ENCODE peak calls at places on chromosomes 7 and 10, in eight cellular contexts. A, C, Z, Q, W, P, S and F are unnamed samples.
A peak's percentile ranks its signal among the peaks of the same experiment; 100 is the strongest.

GRCh38 chr7:45689011-45689796 is 115.0 kb downstream of the ADCY1 start:
- DNase-seq in A (peak; percentile 89), C (no peak), Z (no peak), Q (no peak), W (no peak), P (no peak), S (peak; percentile 21), F (no peak)

GRCh38 chr7:22730921-22731654 is 4.1 kb downstream of the IL6 start:
- DNase-seq in A (peak; percentile 80), C (no peak), Z (peak; percentile 87), Q (peak; percentile 91), W (no peak), P (no peak), S (peak; percentile 87), F (peak; percentile 74)

GRCh38 chr7:94067506-94067905 is 63.4 kb upstream of the BET1 start:
- DNase-seq in A (no peak), C (no peak), Z (no peak), Q (no peak), W (no peak), P (no peak), S (no peak), F (no peak)

GRCh38 chr10:124616040-124616835 is 127.9 kb downstream of the FAM53B start:
- DNase-seq in A (no peak), C (no peak), Z (no peak), Q (no peak), W (no peak), P (no peak), S (no peak), F (no peak)

GRCh38 chr7:26507375-26508068 is 215.9 kb downstream of the SNX10 start:
- DNase-seq in A (no peak), C (no peak), Z (no peak), Q (no peak), W (no peak), P (no peak), S (no peak), F (no peak)

GRCh38 chr10:63204667-63205391 is 71.7 kb downstream of the NRBF2 start:
- DNase-seq in A (no peak), C (no peak), Z (no peak), Q (peak; percentile 21), W (no peak), P (no peak), S (no peak), F (no peak)

GRCh38 chr10:133388973-133389818 is 4.8 kb upstream of the MTG1 start:
- DNase-seq in A (no peak), C (peak; percentile 98), Z (no peak), Q (peak; percentile 89), W (no peak), P (peak; percentile 51), S (no peak), F (no peak)

GRCh38 chr7:6092953-6093354 is 61.8 kb downstream of the ANKRD61 start:
- DNase-seq in A (no peak), C (no peak), Z (no peak), Q (no peak), W (no peak), P (no peak), S (no peak), F (no peak)

GRCh38 chr10:117284726-117285494 is 44.0 kb downstream of the SLC18A2 start:
- DNase-seq in A (no peak), C (no peak), Z (no peak), Q (no peak), W (no peak), P (no peak), S (no peak), F (no peak)

GRCh38 chr10:43209651-43210141 is 57.2 kb downstream of the RASGEF1A start:
- DNase-seq in A (no peak), C (no peak), Z (no peak), Q (no peak), W (no peak), P (peak; percentile 27), S (no peak), F (no peak)

GRCh38 chr10:119652361-119652760 is 1.2 kb downstream of the BAG3 start:
- DNase-seq in A (peak; percentile 60), C (peak; percentile 46), Z (no peak), Q (peak; percentile 69), W (no peak), P (no peak), S (peak; percentile 65), F (no peak)

GRCh38 chr7:3042861-3043489 is 692 bp downstream of the CARD11 start:
- DNase-seq in A (no peak), C (peak; percentile 86), Z (peak; percentile 68), Q (peak; percentile 80), W (no peak), P (no peak), S (peak; percentile 39), F (no peak)

GRCh38 chr10:118308664-118309063 is 33.5 kb downstream of the FAM204A start:
- DNase-seq in A (no peak), C (no peak), Z (no peak), Q (no peak), W (no peak), P (no peak), S (no peak), F (no peak)

GRCh38 chr7:67462781-67463191 is 466.2 kb downstream of the TYW1 start:
- DNase-seq in A (peak; percentile 27), C (no peak), Z (no peak), Q (no peak), W (no peak), P (no peak), S (no peak), F (no peak)

GRCh38 chr7:1473864-1474512 is 14.7 kb upstream of the MICALL2 start:
- DNase-seq in A (peak; percentile 52), C (peak; percentile 88), Z (peak; percentile 95), Q (peak; percentile 88), W (peak; percentile 56), P (peak; percentile 95), S (peak; percentile 88), F (peak; percentile 62)

GRCh38 chr7:2804227-2804763 is 39.8 kb downstream of the GNA12 start:
- DNase-seq in A (no peak), C (no peak), Z (no peak), Q (no peak), W (no peak), P (no peak), S (no peak), F (no peak)

GRCh38 chr10:3452234-3452633 is 279.7 kb upstream of the PITRM1 start:
- DNase-seq in A (peak; percentile 98), C (no peak), Z (no peak), Q (no peak), W (no peak), P (no peak), S (peak; percentile 15), F (no peak)

GRCh38 chr7:128454808-128455555 is 696 bp upstream of the HILPDA start:
- DNase-seq in A (peak; percentile 47), C (peak; percentile 21), Z (no peak), Q (peak; percentile 59), W (no peak), P (no peak), S (peak; percentile 11), F (no peak)

GRCh38 chr7:128455556-128456254 is at the start of gene HILPDA:
- DNase-seq in A (peak; percentile 95), C (peak; percentile 95), Z (peak; percentile 94), Q (peak; percentile 99), W (peak; percentile 83), P (peak; percentile 95), S (peak; percentile 92), F (peak; percentile 88)

GRCh38 chr7:128452552-128452951 is 3.1 kb upstream of the HILPDA start:
- DNase-seq in A (no peak), C (no peak), Z (no peak), Q (no peak), W (no peak), P (no peak), S (no peak), F (no peak)

GRCh38 chr7:128450913-128451312 is 4.8 kb upstream of the HILPDA start:
- DNase-seq in A (no peak), C (no peak), Z (no peak), Q (no peak), W (no peak), P (no peak), S (no peak), F (no peak)

GRCh38 chr7:128453836-128454804 is 1.6 kb upstream of the HILPDA start:
- DNase-seq in A (peak; percentile 87), C (no peak), Z (no peak), Q (no peak), W (peak; percentile 55), P (peak; percentile 63), S (no peak), F (no peak)
- H3K27ac ChIP-seq in A (no peak overlapping the region), C (no peak overlapping the region), Z (no peak overlapping the region), Q (no peak overlapping the region), W (peak overlapping the region; percentile 89), P (peak overlapping the region; percentile 89), S (no peak overlapping the region), F (no peak overlapping the region)

DNA sequence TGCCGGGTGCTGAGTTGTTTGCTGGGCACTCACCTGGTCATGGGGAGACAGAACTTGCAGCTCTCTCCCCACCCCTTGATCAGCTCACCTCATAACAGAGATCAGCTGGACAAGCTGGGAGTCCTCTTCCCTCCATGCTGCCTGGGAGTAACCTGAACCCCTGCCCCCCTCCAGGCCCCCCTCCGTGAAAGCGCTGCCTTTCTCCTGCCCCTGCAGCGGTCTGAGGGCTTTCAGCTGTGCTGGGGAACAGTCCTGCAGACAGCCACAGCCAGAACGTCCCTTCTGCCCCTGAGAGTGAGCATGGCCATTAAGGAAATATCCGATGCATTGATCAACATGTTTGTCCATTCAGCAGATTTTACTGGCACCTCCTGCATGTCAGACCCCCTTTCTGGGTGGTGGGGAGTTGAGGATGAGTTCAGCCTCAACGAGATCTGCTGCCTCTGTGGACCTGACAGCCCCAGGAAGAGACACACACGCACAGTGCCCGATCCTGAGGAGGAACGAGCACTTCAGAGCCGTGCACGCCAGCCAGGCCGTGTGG is 4.5 kb downstream of the FAM20C start:
- DNase-seq in A (no peak), C (no peak), Z (no peak), Q (no peak), W (no peak), P (no peak), S (no peak), F (no peak)
- H3K27ac ChIP-seq in A (no peak overlapping the region), C (no peak overlapping the region), Z (no peak overlapping the region), Q (no peak overlapping the region), W (no peak overlapping the region), P (no peak overlapping the region), S (peak overlapping the region; percentile 6), F (no peak overlapping the region)

DNA sequence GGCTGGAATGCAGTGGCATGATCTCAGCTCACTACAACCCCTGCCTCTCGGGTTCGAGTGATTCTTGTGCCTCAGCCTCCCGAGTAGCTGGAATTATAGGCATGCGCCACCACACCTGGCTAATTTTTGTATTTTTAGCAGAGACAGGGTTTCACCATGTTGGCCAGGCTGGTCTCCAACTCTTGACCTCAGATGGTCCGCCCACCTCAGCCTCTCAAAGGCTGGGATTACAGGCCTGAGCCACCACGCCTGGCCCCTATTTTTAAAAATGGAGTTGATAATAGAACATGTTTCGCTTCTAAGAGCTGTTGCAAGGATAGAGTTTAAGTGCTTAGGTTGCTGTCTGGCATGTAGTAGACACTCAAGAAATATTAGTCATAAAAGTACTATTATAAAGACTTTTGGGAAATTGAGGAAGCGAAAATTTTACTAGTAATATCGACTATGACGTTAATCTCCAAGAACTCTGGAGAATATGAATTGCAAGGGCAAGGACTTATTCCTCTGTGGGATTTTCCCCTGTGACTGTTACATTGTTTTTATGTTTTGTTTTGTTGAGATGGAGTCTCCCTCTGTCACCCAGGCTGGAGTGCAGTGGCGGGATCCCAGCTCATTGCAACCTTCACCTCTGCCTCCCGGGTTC is 7.9 kb downstream of the GTF2I start:
- DNase-seq in A (no peak), C (no peak), Z (no peak), Q (no peak), W (no peak), P (no peak), S (no peak), F (no peak)
- H3K27ac ChIP-seq in A (no peak overlapping the region), C (no peak overlapping the region), Z (no peak overlapping the region), Q (no peak overlapping the region), W (peak overlapping the region; percentile 94), P (no peak overlapping the region), S (peak overlapping the region; percentile 57), F (no peak overlapping the region)

GRCh38 chr10:1007583-1007982 is 18.1 kb downstream of the IDI2 start:
- DNase-seq in A (no peak), C (no peak), Z (no peak), Q (no peak), W (no peak), P (no peak), S (no peak), F (no peak)
- H3K27ac ChIP-seq in A (no peak overlapping the region), C (no peak overlapping the region), Z (no peak overlapping the region), Q (no peak overlapping the region), W (no peak overlapping the region), P (no peak overlapping the region), S (no peak overlapping the region), F (no peak overlapping the region)